ENCODE peak calls at places on chromosomes 5 and 9, in four cellular contexts. R, T, Y and P are unnamed samples.

GRCh38 chr9:121319394-121319780 is 50.7 kb downstream of the STOM start:
- DNase-seq in T (no peak), R (no peak), Y (no peak), P (no peak)

GRCh38 chr9:106697390-106697789 is 165.6 kb upstream of the ZNF462 start:
- DNase-seq in Y (no peak), T (no peak), R (no peak), P (no peak)

GRCh38 chr9:75455444-75455921 is 367.2 kb downstream of the OSTF1 start:
- DNase-seq in R (peak), T (no peak), Y (no peak), P (no peak)

GRCh38 chr5:176965633-176966032 is 40.9 kb downstream of the UIMC1 start:
- DNase-seq in R (no peak), T (no peak), Y (no peak), P (no peak)

GRCh38 chr5:59923465-59923864 is 29.9 kb upstream of the PDE4D start:
- DNase-seq in Y (no peak), T (no peak), R (no peak), P (no peak)

GRCh38 chr5:17114715-17115599 is 102.5 kb upstream of the BASP1 start:
- DNase-seq in R (no peak), Y (no peak), T (no peak), P (no peak)

GRCh38 chr9:133477992-133478850 is 678 bp downstream of the SLC2A6 start:
- DNase-seq in Y (peak), R (peak), T (peak), P (peak)

GRCh38 chr9:135392511-135392910 is 87.1 kb upstream of the PPP1R26 start:
- DNase-seq in T (no peak), Y (no peak), R (no peak), P (no peak)

GRCh38 chr5:41193462-41194166 is 19.7 kb downstream of the C6 start:
- DNase-seq in R (peak), T (peak), Y (peak), P (peak)

GRCh38 chr9:23581936-23582335 is 244.1 kb downstream of the ELAVL2 start:
- DNase-seq in T (no peak), R (no peak), Y (no peak), P (no peak)

GRCh38 chr9:129137292-129138143 is 26.3 kb downstream of the PTPA start:
- DNase-seq in R (no peak), T (no peak), Y (peak), P (no peak)

GRCh38 chr9:7549261-7549660 is 250.3 kb downstream of the DMAC1 start:
- DNase-seq in R (peak), T (no peak), Y (peak), P (no peak)

GRCh38 chr5:164746723-164747122 is 1241.3 kb downstream of the MAT2B start:
- DNase-seq in T (no peak), Y (no peak), R (no peak), P (no peak)

GRCh38 chr5:72203251-72203845 is 96.1 kb downstream of the MAP1B start:
- DNase-seq in T (no peak), R (no peak), Y (no peak), P (no peak)

GRCh38 chr5:149749481-149750365 is 19.6 kb downstream of the PPARGC1B start:
- DNase-seq in T (no peak), R (no peak), Y (no peak), P (no peak)

GRCh38 chr9:105070176-105070575 is 142.2 kb upstream of the ABCA1 start:
- DNase-seq in R (no peak), Y (no peak), T (no peak), P (no peak)

DNA sequence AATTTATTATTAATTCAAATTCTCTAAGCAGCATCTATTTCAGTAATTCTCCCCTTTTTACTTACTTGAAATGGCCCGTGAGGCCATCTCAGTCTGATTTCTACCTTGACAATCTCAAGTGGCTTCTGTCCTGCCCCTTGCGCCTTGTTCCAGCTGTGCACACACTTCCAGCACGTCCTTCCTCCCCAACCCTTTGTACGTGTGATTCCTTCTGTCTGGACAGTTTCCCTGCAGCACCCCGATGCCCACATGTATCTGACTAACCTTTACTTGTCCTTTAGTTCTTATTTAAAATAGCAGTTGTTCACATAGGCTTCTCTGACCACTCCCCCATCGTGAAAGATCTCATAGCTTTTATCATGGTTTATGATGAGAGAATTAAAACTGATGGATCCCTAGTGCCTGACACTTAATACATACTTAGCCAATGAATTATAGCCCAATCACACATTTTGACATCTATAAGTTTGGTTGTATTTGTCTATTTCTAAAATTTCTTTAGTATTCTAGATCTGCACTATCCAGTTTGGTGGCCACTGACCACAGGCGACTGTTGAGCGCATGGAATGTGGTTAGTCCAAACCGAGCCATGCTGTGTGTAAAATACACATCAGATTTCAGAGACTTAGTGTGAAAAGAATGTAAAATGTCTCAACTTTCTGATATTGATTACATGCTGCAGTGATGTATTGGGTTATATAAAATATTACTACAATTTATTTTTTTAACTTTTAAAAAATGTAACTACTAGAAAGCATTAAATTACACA is 14.3 kb downstream of the ZBTB34 start:
- DNase-seq in T (no peak), Y (no peak), R (no peak), P (no peak)
- TF ChIP-seq CTCF in T (no peak), Y (no peak), R (no peak), P (no peak)

GRCh38 chr5:158877124-158877581 is 222.6 kb downstream of the EBF1 start:
- DNase-seq in Y (no peak), R (no peak), T (no peak), P (no peak)
- H3K27ac ChIP-seq in Y (peak), R (peak), T (no peak), P (no peak)

GRCh38 chr9:92715488-92716231 is 45.7 kb upstream of the IPPK start:
- DNase-seq in T (no peak), R (peak), Y (no peak), P (no peak)
- H3K4me3 ChIP-seq in T (no peak), R (no peak), Y (no peak), P (no peak)

DNA sequence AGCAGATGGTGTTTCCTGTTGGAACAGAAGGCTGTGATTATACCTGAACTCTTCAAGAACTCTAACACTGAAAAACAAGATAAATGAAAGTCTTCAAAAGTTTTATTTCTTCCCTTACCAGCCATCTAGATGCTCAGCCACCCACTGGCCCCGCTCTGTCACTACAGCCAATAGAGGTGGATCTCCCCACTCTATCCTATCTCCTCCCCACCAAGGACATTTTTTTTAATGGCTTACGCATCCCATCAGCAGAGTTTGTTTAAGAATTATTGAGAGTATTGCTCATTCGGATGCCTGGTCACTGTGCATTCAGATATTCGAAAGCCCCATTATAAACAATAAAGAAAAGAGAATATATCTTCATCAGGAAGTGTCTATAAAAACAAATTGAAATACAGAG is 159.4 kb downstream of the RASEF start:
- DNase-seq in Y (no peak), R (no peak), T (no peak), P (no peak)
- TF ChIP-seq CTCF in Y (no peak), R (no peak), T (no peak), P (no peak)

DNA sequence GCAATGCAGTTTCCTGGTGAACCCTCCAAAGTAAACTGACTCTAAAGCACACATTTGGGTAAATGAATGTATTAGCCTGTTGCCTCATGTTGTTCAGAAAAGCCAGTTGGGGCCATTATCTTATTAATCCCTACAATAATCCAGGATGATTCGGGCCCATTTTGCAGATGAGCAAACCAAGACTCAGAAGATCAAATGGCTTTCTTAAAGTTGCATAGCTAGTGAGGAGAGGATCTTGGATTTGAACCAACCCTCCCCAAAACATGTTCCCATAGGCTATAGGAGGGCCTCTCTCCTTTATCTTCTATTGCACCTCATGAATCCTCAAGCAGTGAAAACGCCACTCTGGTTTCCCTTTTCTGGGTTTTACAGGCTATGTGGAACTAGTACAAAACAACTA is 267.6 kb upstream of the RFX3 start:
- DNase-seq in Y (no peak), T (no peak), R (no peak), P (no peak)
- H3K27ac ChIP-seq in Y (no peak), T (no peak), R (no peak), P (no peak)

GRCh38 chr5:123157797-123158528 is 68.9 kb downstream of the PRDM6 start:
- DNase-seq in Y (no peak), T (no peak), R (no peak), P (no peak)
- H3K4me3 ChIP-seq in Y (no peak), T (no peak), R (no peak), P (no peak)

GRCh38 chr5:78887384-78888118 is 97.6 kb downstream of the ARSB start:
- DNase-seq in Y (no peak), R (no peak), T (no peak), P (no peak)

GRCh38 chr5:78888580-78889187 is 96.4 kb downstream of the ARSB start:
- DNase-seq in R (peak), Y (peak), T (no peak), P (peak)

GRCh38 chr5:78890663-78891379 is 94.3 kb downstream of the ARSB start:
- DNase-seq in T (no peak), Y (no peak), R (no peak), P (no peak)

GRCh38 chr5:78889759-78890158 is 95.4 kb downstream of the ARSB start:
- DNase-seq in Y (no peak), R (no peak), T (no peak), P (no peak)

DNA sequence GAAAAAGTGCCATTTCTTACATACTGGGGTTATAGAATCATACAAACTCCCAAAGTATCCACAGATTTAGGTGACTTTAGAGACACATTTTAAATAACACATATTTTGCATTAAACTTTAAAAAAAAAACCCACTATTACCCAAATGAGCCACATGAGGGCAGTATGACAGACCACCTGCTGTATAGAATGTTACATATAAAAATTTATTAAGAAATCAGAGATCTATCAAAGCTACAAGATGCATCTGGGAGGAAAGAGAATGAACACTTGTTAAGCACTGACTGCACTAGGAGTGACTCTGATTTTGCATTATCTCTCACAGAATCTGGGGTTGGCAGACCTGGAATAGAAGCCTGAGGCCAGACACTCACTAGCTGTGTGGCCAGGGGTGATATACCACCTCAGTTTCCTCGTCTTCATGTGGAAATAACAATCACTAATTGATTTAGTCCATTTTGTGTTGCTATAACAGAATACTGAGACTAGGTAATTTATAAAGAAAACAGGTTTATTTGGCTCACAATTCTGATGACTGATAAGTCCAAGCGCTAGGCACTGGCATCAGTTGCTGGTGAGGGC is 98.4 kb downstream of the ARSB start:
- DNase-seq in R (no peak), T (no peak), Y (no peak), P (no peak)
- TF ChIP-seq CTCF in R (no peak), T (peak), Y (no peak), P (peak)